ENCODE peak calls at places on chromosome 1, in six cellular contexts. G is lower lobe of right lung, N is aorta, K is foreskin keratinocyte, D is left colon, R is sciatic nerve. L is an unnamed sample.
A peak's percentile ranks its signal among the peaks of the same experiment; 100 is the strongest.

GRCh38 chr1:77972080-77972479 is 6.8 kb downstream of the FUBP1 start:
- ATAC-seq in D (no peak), R (no peak), G (no peak), K (no peak), N (no peak), L (no peak)

GRCh38 chr1:37919277-37919676 is 27.6 kb downstream of the INPP5B start:
- ATAC-seq in R (no peak), N (no peak), K (peak; percentile 67), G (peak; percentile 56), D (peak; percentile 46), L (peak; percentile 81)

GRCh38 chr1:9985001-9985400 is 12.0 kb upstream of the RBP7 start:
- ATAC-seq in N (no peak), K (no peak), R (no peak), G (no peak), D (no peak), L (no peak)

GRCh38 chr1:109886827-109887226 is 23.8 kb upstream of the CSF1 start:
- ATAC-seq in D (no peak), R (no peak), N (no peak), K (no peak), G (peak; percentile 67), L (no peak)

GRCh38 chr1:15231714-15232201 is 15.3 kb upstream of the FHAD1 start:
- ATAC-seq in R (no peak), G (peak; percentile 77), K (no peak), N (no peak), D (no peak), L (no peak)

GRCh38 chr1:119327066-119327435 is 41.5 kb upstream of the HAO2 start:
- ATAC-seq in N (no peak), R (peak; percentile 7), G (no peak), K (peak; percentile 50), D (peak; percentile 12), L (peak; percentile 11)

GRCh38 chr1:96087719-96088118 is 633.9 kb upstream of the PTBP2 start:
- ATAC-seq in G (no peak), N (no peak), D (no peak), K (no peak), R (no peak), L (no peak)

GRCh38 chr1:20184997-20185833 is 681 bp upstream of the UBXN10 start:
- ATAC-seq in R (no peak), K (no peak), N (no peak), D (no peak), G (peak; percentile 4), L (no peak)

GRCh38 chr1:165773324-165773965 is 4.8 kb upstream of the TMCO1 start:
- ATAC-seq in G (no peak), K (peak; percentile 73), R (no peak), N (no peak), D (no peak), L (peak; percentile 3)

GRCh38 chr1:23567629-23567995 is 8.3 kb upstream of the ID3 start:
- ATAC-seq in K (no peak), D (peak; percentile 16), R (peak; percentile 5), G (peak; percentile 31), N (no peak), L (no peak)

GRCh38 chr1:208221291-208221622 is 22.9 kb downstream of the PLXNA2 start:
- ATAC-seq in D (no peak), G (peak; percentile 40), K (no peak), R (no peak), N (no peak), L (peak; percentile 11)

GRCh38 chr1:46184920-46185658 is 8.8 kb upstream of the P3R3URF start:
- ATAC-seq in D (no peak), K (no peak), G (no peak), N (no peak), R (no peak), L (no peak)

GRCh38 chr1:24465099-24465498 is 37.5 kb upstream of the RCAN3 start:
- ATAC-seq in G (no peak), K (no peak), D (no peak), R (no peak), N (no peak), L (no peak)

GRCh38 chr1:55245781-55246180 is 30.6 kb upstream of the USP24 start:
- ATAC-seq in G (no peak), K (peak; percentile 65), R (no peak), D (no peak), N (no peak), L (no peak)

GRCh38 chr1:35569956-35570355 is 3.2 kb upstream of the TFAP2E start:
- ATAC-seq in K (peak; percentile 43), G (no peak), D (no peak), R (no peak), N (no peak), L (no peak)

GRCh38 chr1:204258213-204259115 is 44.7 kb upstream of the GOLT1A start:
- ATAC-seq in D (peak; percentile 66), R (no peak), N (no peak), G (peak; percentile 77), K (peak; percentile 63), L (peak; percentile 96)

GRCh38 chr1:29332204-29332603 is 95.9 kb downstream of the PTPRU start:
- ATAC-seq in D (peak; percentile 33), N (no peak), G (peak; percentile 55), K (peak; percentile 43), R (peak; percentile 69), L (peak; percentile 21)

GRCh38 chr1:226979517-226980121 is 39.5 kb downstream of the COQ8A start:
- ATAC-seq in K (no peak), G (no peak), N (no peak), D (no peak), R (no peak), L (no peak)

GRCh38 chr1:151773698-151774097 is 10.4 kb upstream of the MRPL9 start:
- ATAC-seq in G (peak; percentile 11), N (no peak), K (peak; percentile 99), R (no peak), D (no peak), L (no peak)

GRCh38 chr1:114779722-114780121 is 763 bp downstream of the SIKE1 start:
- ATAC-seq in D (no peak), R (no peak), N (no peak), K (no peak), G (no peak), L (no peak)

GRCh38 chr1:45012639-45013278 is 705 bp downstream of the UROD start:
- ATAC-seq in K (peak; percentile 51), R (peak; percentile 52), N (peak; percentile 43), G (peak; percentile 44), D (peak; percentile 22), L (peak; percentile 52)

GRCh38 chr1:202084791-202085681 is 37.7 kb upstream of the GPR37L1 start:
- ATAC-seq in N (peak; percentile 12), D (peak; percentile 74), G (peak; percentile 54), K (no peak), R (peak; percentile 61), L (no peak)

GRCh38 chr1:192807221-192807967 is 1.4 kb upstream of the RGS2 start:
- ATAC-seq in G (no peak), D (no peak), R (no peak), N (no peak), K (peak; percentile 30), L (no peak)

GRCh38 chr1:214337536-214337935 is 56.6 kb downstream of the SMYD2 start:
- ATAC-seq in K (peak; percentile 42), D (no peak), R (no peak), G (peak; percentile 88), N (no peak), L (peak; percentile 58)

GRCh38 chr1:93453911-93454310 is 6.0 kb downstream of the FNBP1L start:
- ATAC-seq in D (no peak), N (no peak), K (peak; percentile 91), R (no peak), G (no peak), L (no peak)

GRCh38 chr1:101162300-101162699 is 74.5 kb upstream of the S1PR1 start:
- ATAC-seq in R (no peak), D (no peak), K (no peak), N (no peak), G (no peak), L (no peak)

GRCh38 chr1:234044079-234044478 is 139.6 kb downstream of the SLC35F3 start:
- ATAC-seq in R (no peak), K (no peak), N (no peak), D (no peak), G (no peak), L (no peak)

GRCh38 chr1:6859415-6860343 is 74.4 kb downstream of the CAMTA1 start:
- ATAC-seq in N (no peak), D (peak; percentile 44), G (peak; percentile 93), R (peak; percentile 74), K (peak; percentile 77), L (peak; percentile 91)

GRCh38 chr1:171563675-171564074 is 58.4 kb upstream of the MYOCOS start:
- ATAC-seq in K (peak; percentile 72), N (no peak), G (no peak), R (no peak), D (no peak), L (peak; percentile 17)

GRCh38 chr1:151689494-151689893 is 27.1 kb downstream of the CELF3 start:
- ATAC-seq in G (no peak), R (no peak), D (no peak), K (no peak), N (no peak), L (no peak)

GRCh38 chr1:193181985-193182384 is 4.4 kb downstream of the B3GALT2 start:
- ATAC-seq in N (no peak), K (no peak), R (no peak), G (no peak), D (no peak), L (no peak)

GRCh38 chr1:113530021-113530420 is 139.7 kb downstream of the MAGI3 start:
- ATAC-seq in K (no peak), R (no peak), D (no peak), G (no peak), N (no peak), L (no peak)

GRCh38 chr1:5680600-5680999 is 311.6 kb downstream of the NPHP4 start:
- ATAC-seq in N (no peak), K (no peak), G (no peak), D (no peak), R (no peak), L (no peak)

GRCh38 chr1:51989582-51990477 is 670 bp downstream of the RAB3B start:
- ATAC-seq in R (no peak), N (no peak), G (no peak), D (no peak), K (no peak), L (no peak)

GRCh38 chr1:85801520-85801919 is 93.3 kb upstream of the ZNHIT6 start:
- ATAC-seq in R (no peak), D (no peak), G (no peak), N (no peak), K (peak; percentile 60), L (no peak)

GRCh38 chr1:233635765-233636502 is 22.0 kb downstream of the KCNK1 start:
- ATAC-seq in N (no peak), K (no peak), D (no peak), R (no peak), G (peak; percentile 70), L (peak; percentile 86)

L was measured in SK-N-SH treated with all-trans-retinoic acid at 6 μM for 48 hours.